ENCODE peak calls at places on chromosome 7, in six cellular contexts. B, U, G, S, P and J are unnamed samples.

GRCh38 chr7:64878684-64879083 is 24.4 kb upstream of the ZNF273 start:
- DNase-seq in B (no peak), U (no peak), G (no peak), S (no peak), P (no peak), J (no peak)

GRCh38 chr7:66921396-66921917 is 432 bp downstream of the TMEM248 start:
- DNase-seq in B (no peak), U (no peak), G (no peak), S (no peak), P (no peak), J (no peak)

GRCh38 chr7:128948976-128949760 is 11.4 kb downstream of the IRF5 start:
- DNase-seq in B (no peak), U (no peak), G (no peak), S (no peak), P (no peak), J (no peak)

GRCh38 chr7:99531354-99531765 is 20.6 kb downstream of the FAM200A start:
- DNase-seq in B (no peak), U (no peak), G (no peak), S (no peak), P (no peak), J (no peak)

GRCh38 chr7:127650842-127651555 is 995 bp upstream of the SND1 start:
- DNase-seq in B (no peak), U (no peak), G (no peak), S (peak; percentile 18), P (no peak), J (no peak)

GRCh38 chr7:24965831-24966708 is 13.9 kb downstream of the OSBPL3 start:
- DNase-seq in B (no peak), U (peak; percentile 91), G (no peak), S (no peak), P (no peak), J (no peak)

GRCh38 chr7:67019562-67020390 is 23.1 kb downstream of the TYW1 start:
- DNase-seq in B (no peak), U (peak; percentile 58), G (no peak), S (no peak), P (no peak), J (no peak)

GRCh38 chr7:32569388-32570289 is 74.3 kb downstream of the AVL9 start:
- DNase-seq in B (no peak), U (no peak), G (no peak), S (no peak), P (no peak), J (no peak)

GRCh38 chr7:129907122-129907741 is 45.5 kb downstream of the UBE2H start:
- DNase-seq in B (no peak), U (peak; percentile 14), G (no peak), S (no peak), P (no peak), J (no peak)

GRCh38 chr7:66261941-66262340 is 56.8 kb downstream of the TPST1 start:
- DNase-seq in B (no peak), U (no peak), G (no peak), S (no peak), P (no peak), J (no peak)

GRCh38 chr7:76272872-76273271 is 29.6 kb upstream of the HSPB1 start:
- DNase-seq in B (no peak), U (no peak), G (no peak), S (no peak), P (no peak), J (no peak)